ENCODE peak calls at places on chromosome 15, in nine cellular contexts. One of them, this sample, is unnamed.

GRCh38 chr15:73495171-73495570 is 52.2 kb downstream of the REC114 start:
- DNase-seq in left colon: no peak
- DNase-seq in HCT116: no peak
- DNase-seq in foreskin fibroblast: no peak
- DNase-seq in IMR-90: no peak
- DNase-seq in retinal pigment epithelial cell: no peak
- DNase-seq in caudate nucleus: no peak
- DNase-seq in pons: no peak
- DNase-seq in H4: no peak
- DNase-seq in this sample: no peak

GRCh38 chr15:68634122-68634482 is 55.3 kb downstream of the CORO2B start:
- DNase-seq in left colon: no peak
- DNase-seq in HCT116: no peak
- DNase-seq in foreskin fibroblast: no peak
- DNase-seq in IMR-90: no peak
- DNase-seq in retinal pigment epithelial cell: no peak
- DNase-seq in caudate nucleus: no peak
- DNase-seq in pons: no peak
- DNase-seq in H4: no peak
- DNase-seq in this sample: no peak

GRCh38 chr15:27091270-27091940 is 120.4 kb downstream of the GABRG3 start:
- DNase-seq in left colon: no peak
- DNase-seq in HCT116: no peak
- DNase-seq in foreskin fibroblast: peak
- DNase-seq in IMR-90: no peak
- DNase-seq in retinal pigment epithelial cell: no peak
- DNase-seq in caudate nucleus: no peak
- DNase-seq in pons: no peak
- DNase-seq in H4: no peak
- DNase-seq in this sample: no peak

GRCh38 chr15:101250931-101251829 is 668 bp downstream of the CHSY1 start:
- DNase-seq in left colon: peak
- DNase-seq in HCT116: no peak
- DNase-seq in foreskin fibroblast: peak
- DNase-seq in IMR-90: no peak
- DNase-seq in retinal pigment epithelial cell: no peak
- DNase-seq in caudate nucleus: no peak
- DNase-seq in pons: no peak
- DNase-seq in H4: no peak
- DNase-seq in this sample: peak

GRCh38 chr15:101482526-101483371 is 6.8 kb downstream of the PCSK6 start:
- DNase-seq in left colon: no peak
- DNase-seq in HCT116: no peak
- DNase-seq in foreskin fibroblast: no peak
- DNase-seq in IMR-90: no peak
- DNase-seq in retinal pigment epithelial cell: no peak
- DNase-seq in caudate nucleus: no peak
- DNase-seq in pons: no peak
- DNase-seq in H4: no peak
- DNase-seq in this sample: no peak

GRCh38 chr15:99248000-99248727 is 1.2 kb downstream of the TTC23 start:
- DNase-seq in left colon: no peak
- DNase-seq in HCT116: no peak
- DNase-seq in foreskin fibroblast: no peak
- DNase-seq in IMR-90: no peak
- DNase-seq in retinal pigment epithelial cell: no peak
- DNase-seq in caudate nucleus: no peak
- DNase-seq in pons: no peak
- DNase-seq in H4: no peak
- DNase-seq in this sample: no peak

GRCh38 chr15:36734366-36734765 is 154.9 kb downstream of the CDIN1 start:
- DNase-seq in left colon: no peak
- DNase-seq in HCT116: no peak
- DNase-seq in foreskin fibroblast: no peak
- DNase-seq in IMR-90: no peak
- DNase-seq in retinal pigment epithelial cell: no peak
- DNase-seq in caudate nucleus: no peak
- DNase-seq in pons: no peak
- DNase-seq in H4: no peak
- DNase-seq in this sample: no peak

GRCh38 chr15:45827275-45827674 is 192.4 kb downstream of the SQOR start:
- DNase-seq in left colon: no peak
- DNase-seq in HCT116: no peak
- DNase-seq in foreskin fibroblast: no peak
- DNase-seq in IMR-90: no peak
- DNase-seq in retinal pigment epithelial cell: no peak
- DNase-seq in caudate nucleus: no peak
- DNase-seq in pons: no peak
- DNase-seq in H4: no peak
- DNase-seq in this sample: no peak

GRCh38 chr15:90818251-90819210 is 49.9 kb upstream of the FURIN start:
- DNase-seq in left colon: peak
- DNase-seq in HCT116: no peak
- DNase-seq in foreskin fibroblast: peak
- DNase-seq in IMR-90: no peak
- DNase-seq in retinal pigment epithelial cell: no peak
- DNase-seq in caudate nucleus: no peak
- DNase-seq in pons: no peak
- DNase-seq in H4: no peak
- DNase-seq in this sample: no peak

GRCh38 chr15:92953569-92953968 is 53.4 kb downstream of the CHD2 start:
- DNase-seq in left colon: no peak
- DNase-seq in HCT116: no peak
- DNase-seq in foreskin fibroblast: no peak
- DNase-seq in IMR-90: no peak
- DNase-seq in retinal pigment epithelial cell: no peak
- DNase-seq in caudate nucleus: no peak
- DNase-seq in pons: no peak
- DNase-seq in H4: no peak
- DNase-seq in this sample: no peak

GRCh38 chr15:78051622-78052405 is 25.7 kb downstream of the TBC1D2B start:
- DNase-seq in left colon: peak
- DNase-seq in HCT116: no peak
- DNase-seq in foreskin fibroblast: peak
- DNase-seq in IMR-90: peak
- DNase-seq in retinal pigment epithelial cell: peak
- DNase-seq in caudate nucleus: no peak
- DNase-seq in pons: no peak
- DNase-seq in H4: no peak
- DNase-seq in this sample: peak

GRCh38 chr15:35783203-35783602 is 237.2 kb upstream of the DPH6 start:
- DNase-seq in left colon: no peak
- DNase-seq in HCT116: no peak
- DNase-seq in foreskin fibroblast: no peak
- DNase-seq in IMR-90: no peak
- DNase-seq in retinal pigment epithelial cell: no peak
- DNase-seq in caudate nucleus: no peak
- DNase-seq in pons: no peak
- DNase-seq in H4: no peak
- DNase-seq in this sample: no peak

GRCh38 chr15:88982304-88982945 is 69.2 kb upstream of the MFGE8 start:
- DNase-seq in left colon: no peak
- DNase-seq in HCT116: no peak
- DNase-seq in foreskin fibroblast: peak
- DNase-seq in IMR-90: peak
- DNase-seq in retinal pigment epithelial cell: no peak
- DNase-seq in caudate nucleus: no peak
- DNase-seq in pons: no peak
- DNase-seq in H4: no peak
- DNase-seq in this sample: no peak